ENCODE peak calls at places on chromosomes 1 and 21, in seven cellular contexts. E, L, R, O, Z, M and A are unnamed samples.
A peak's percentile ranks its signal among the peaks of the same experiment; 100 is the strongest.

GRCh38 chr1:167620002-167620401 is 10.0 kb upstream of the RCSD1 start:
- DNase-seq in L (no peak), E (no peak), O (no peak), R (no peak), Z (no peak), M (no peak), A (no peak)

GRCh38 chr1:204927673-204928641 is 57.3 kb downstream of the NFASC start:
- DNase-seq in O (no peak), M (no peak), E (no peak), L (no peak), Z (no peak), R (no peak), A (no peak)

GRCh38 chr1:94926365-94926914 is 470 bp downstream of the CNN3 start:
- DNase-seq in R (peak; percentile 57), M (no peak), O (no peak), Z (peak; percentile 67), E (peak; percentile 64), L (peak; percentile 74), A (peak; percentile 84)

GRCh38 chr1:113507552-113508214 is 117.4 kb downstream of the MAGI3 start:
- DNase-seq in Z (no peak), E (no peak), L (no peak), O (no peak), R (no peak), M (no peak), A (no peak)

GRCh38 chr21:37452222-37452621 is 85.6 kb downstream of the DYRK1A start:
- DNase-seq in M (no peak), Z (no peak), R (no peak), E (peak; percentile 31), O (no peak), L (no peak), A (no peak)

GRCh38 chr1:23450894-23451293 is 26.3 kb upstream of the TCEA3 start:
- DNase-seq in E (no peak), M (no peak), L (no peak), Z (no peak), O (no peak), R (no peak), A (no peak)

GRCh38 chr1:72485786-72486185 is 203.4 kb upstream of the NEGR1 start:
- DNase-seq in O (no peak), M (no peak), L (no peak), E (no peak), Z (no peak), R (no peak), A (no peak)

GRCh38 chr1:170714163-170714562 is 50.2 kb downstream of the PRRX1 start:
- DNase-seq in M (no peak), L (no peak), E (no peak), Z (no peak), R (no peak), O (no peak), A (no peak)

GRCh38 chr1:33268457-33268856 is 12.2 kb downstream of the ZNF362 start:
- DNase-seq in M (no peak), L (no peak), E (no peak), R (no peak), O (no peak), Z (no peak), A (no peak)

GRCh38 chr1:63124666-63125191 is 197.6 kb upstream of the FOXD3 start:
- DNase-seq in M (no peak), R (no peak), Z (no peak), O (no peak), E (no peak), L (no peak), A (no peak)

GRCh38 chr21:37375866-37376574 is 9.4 kb downstream of the DYRK1A start:
- DNase-seq in O (no peak), M (no peak), Z (no peak), R (no peak), E (no peak), L (no peak), A (no peak)

GRCh38 chr1:7343917-7344316 is 427.2 kb upstream of the VAMP3 start:
- DNase-seq in M (no peak), O (no peak), R (no peak), E (no peak), L (no peak), Z (no peak), A (no peak)

GRCh38 chr1:7346070-7346596 is 425.0 kb upstream of the VAMP3 start:
- DNase-seq in Z (no peak), R (no peak), O (no peak), L (no peak), E (no peak), M (no peak), A (no peak)

GRCh38 chr1:7348073-7348472 is 423.0 kb upstream of the VAMP3 start:
- DNase-seq in Z (no peak), O (no peak), E (no peak), R (no peak), L (no peak), M (no peak), A (no peak)

GRCh38 chr1:7346600-7347570 is 424.2 kb upstream of the VAMP3 start:
- DNase-seq in M (no peak), L (no peak), R (no peak), O (no peak), Z (no peak), E (no peak), A (no peak)

GRCh38 chr1:7345516-7345915 is 425.6 kb upstream of the VAMP3 start:
- DNase-seq in Z (no peak), M (no peak), L (no peak), E (no peak), O (no peak), R (no peak), A (no peak)
- TF ChIP-seq CTCF in Z (no peak), M (no peak), L (no peak), E (no peak), O (no peak), R (no peak), A (no peak)

DNA sequence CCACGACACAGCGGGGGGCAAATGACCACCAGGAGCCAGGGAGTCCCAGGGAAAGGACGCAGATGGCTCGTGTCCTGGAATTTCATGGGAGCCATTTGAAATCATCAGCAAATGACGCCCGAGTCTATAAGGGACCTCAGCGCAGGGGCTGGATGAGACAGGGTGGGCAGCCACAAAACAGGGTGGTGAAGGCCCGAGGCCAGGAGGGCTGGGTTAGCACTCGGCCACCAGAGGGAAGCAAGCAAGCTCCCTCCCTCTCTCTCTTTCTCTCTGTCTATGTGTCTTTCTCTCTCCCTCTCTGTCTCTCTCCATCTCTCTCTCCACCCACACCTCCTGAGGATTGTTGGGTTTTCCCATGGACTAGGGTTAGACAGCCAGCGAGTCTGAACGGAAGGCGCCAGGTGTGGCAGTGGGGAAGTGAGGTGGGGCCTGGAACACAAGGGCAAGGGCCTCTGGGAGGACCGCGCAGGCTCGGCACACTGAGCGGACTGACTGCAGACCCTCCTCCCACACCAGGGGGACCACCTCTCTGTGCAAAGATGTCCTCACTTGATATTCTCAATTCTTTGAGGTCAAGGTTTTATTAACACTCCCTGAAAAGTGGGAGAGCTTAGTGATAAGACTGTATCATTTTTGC is 73.8 kb upstream of the TMPRSS2 start:
- DNase-seq in E (no peak), O (no peak), R (no peak), L (no peak), M (no peak), Z (no peak), A (no peak)
- TF ChIP-seq CTCF in E (no peak), O (no peak), R (no peak), L (no peak), M (no peak), Z (no peak), A (no peak)

GRCh38 chr1:160342953-160343869 is at the start of the genes COPA and NCSTN:
- DNase-seq in R (peak; percentile 91), E (peak; percentile 91), L (peak; percentile 90), M (peak; percentile 97), Z (peak; percentile 94), O (peak; percentile 96), A (peak; percentile 94)
- TF ChIP-seq CTCF in R (no peak), E (peak; percentile 12), L (no peak), M (no peak), Z (no peak), O (no peak), A (no peak)

GRCh38 chr1:29332204-29332603 is 95.9 kb downstream of the PTPRU start:
- DNase-seq in R (no peak), M (peak; percentile 46), L (peak; percentile 46), Z (peak; percentile 49), O (no peak), E (no peak), A (peak; percentile 61)
- TF ChIP-seq CTCF in R (no peak), M (peak; percentile 75), L (peak; percentile 47), Z (peak; percentile 56), O (no peak), E (peak; percentile 25), A (peak; percentile 55)

DNA sequence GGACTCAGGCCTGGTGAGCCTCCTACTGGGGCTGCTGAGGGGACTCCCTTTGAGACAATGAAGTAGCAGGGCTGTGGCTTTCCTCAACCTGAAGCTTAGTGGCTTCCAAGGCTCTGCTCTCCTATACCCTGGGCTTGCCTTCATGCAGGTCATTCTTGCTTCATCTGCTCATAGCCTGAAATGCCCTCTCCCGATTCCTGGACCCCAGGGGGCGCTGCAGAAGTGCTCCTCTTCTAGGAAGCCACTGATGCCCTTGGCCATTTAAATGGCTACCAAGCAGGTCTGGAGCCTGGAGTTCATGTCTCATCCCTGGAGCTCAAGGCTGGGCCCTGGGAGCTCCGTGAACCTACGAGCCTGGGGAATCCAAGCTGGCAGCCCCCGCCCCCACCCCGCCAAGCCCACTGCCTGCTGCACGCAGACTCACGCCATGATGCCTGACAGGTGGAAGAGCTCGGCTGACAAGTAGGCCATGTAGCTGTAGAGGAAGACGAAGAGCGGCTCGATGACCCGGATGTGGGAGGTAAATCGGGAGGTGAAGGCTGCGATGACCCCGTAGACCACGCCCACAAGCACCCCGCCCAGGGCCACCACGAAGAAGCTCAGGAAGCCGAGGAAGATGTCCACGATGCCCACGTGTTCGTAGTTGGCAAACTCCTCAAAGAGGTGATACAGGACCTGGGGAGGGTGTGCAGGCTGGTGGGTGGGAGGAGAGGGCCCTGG is 45.7 kb downstream of the SLC9A1 start:
- DNase-seq in Z (no peak), L (peak; percentile 35), R (no peak), M (peak; percentile 19), E (no peak), O (no peak), A (peak; percentile 61)
- TF ChIP-seq CTCF in Z (peak; percentile 13), L (no peak), R (peak; percentile 15), M (peak; percentile 66), E (no peak), O (no peak), A (no peak)

DNA sequence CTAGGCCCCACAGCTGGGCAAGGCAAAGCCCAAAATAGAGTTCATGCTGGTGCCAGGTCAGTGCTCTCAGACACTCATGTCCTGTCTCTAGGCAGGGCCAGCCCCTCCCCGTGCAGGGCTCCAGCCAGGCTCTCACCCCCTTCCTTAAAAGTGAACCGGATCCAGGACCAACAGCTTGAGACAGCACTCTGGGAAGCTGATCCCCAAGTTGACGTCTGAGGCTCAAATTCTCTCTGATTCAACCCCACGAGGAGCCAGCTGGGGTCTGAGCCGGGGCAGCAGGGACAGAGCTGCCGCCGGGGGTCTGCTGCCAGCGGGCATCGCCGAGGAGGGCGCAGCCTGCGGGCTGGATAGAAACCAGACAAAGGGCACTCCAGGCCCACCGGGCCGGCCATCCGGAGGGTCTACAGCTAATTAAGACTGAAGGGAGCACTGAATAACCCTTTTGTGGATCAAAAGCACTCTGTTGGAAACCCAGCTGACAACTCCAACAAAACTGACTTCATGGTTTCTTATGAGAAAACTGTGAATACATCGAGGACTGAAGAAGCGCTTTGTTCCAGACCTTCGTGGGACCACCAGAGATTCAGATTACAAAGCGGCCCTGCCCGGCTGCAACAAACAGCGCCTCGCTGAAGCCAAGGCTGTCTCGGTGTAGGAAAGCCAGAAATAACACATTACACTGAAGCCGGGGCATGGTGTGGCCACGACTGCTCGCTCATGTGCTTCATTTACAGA is 95.8 kb downstream of the PSMG1 start:
- DNase-seq in E (peak; percentile 70), Z (no peak), M (no peak), O (no peak), R (no peak), L (no peak), A (no peak)
- TF ChIP-seq CTCF in E (no peak), Z (no peak), M (no peak), O (no peak), R (no peak), L (no peak), A (no peak)